ENCODE peak calls at places on chromosomes 5 and 9, in seven cellular contexts. One of them, this sample, is unnamed.

GRCh38 chr9:70406446-70406862 is 8.0 kb downstream of the KLF9 start:
- DNase-seq in activated T-helper 1 cell treated with anti-CD3 and anti-CD28 coated beads, Interleukin-2, amount 50 U/mL, for 16 hours: no peak
- DNase-seq in AG09319: no peak
- DNase-seq in GM04504: no peak
- DNase-seq in GM12865: peak; percentile 14
- DNase-seq in GM20000: peak; percentile 57
- DNase-seq in esophagus squamous epithelium: no peak
- DNase-seq in this sample: no peak

GRCh38 chr9:38035873-38036272 is 33.2 kb downstream of the SHB start:
- DNase-seq in GM20000: no peak
- DNase-seq in GM12865: no peak
- DNase-seq in AG09319: no peak
- DNase-seq in esophagus squamous epithelium: no peak
- DNase-seq in activated T-helper 1 cell treated with anti-CD3 and anti-CD28 coated beads, Interleukin-2, amount 50 U/mL, for 16 hours: no peak
- DNase-seq in GM04504: no peak
- DNase-seq in this sample: peak; percentile 44

GRCh38 chr5:146862641-146863040 is 15.9 kb downstream of the PPP2R2B start:
- DNase-seq in AG09319: no peak
- DNase-seq in GM20000: no peak
- DNase-seq in GM12865: no peak
- DNase-seq in esophagus squamous epithelium: no peak
- DNase-seq in GM04504: no peak
- DNase-seq in activated T-helper 1 cell treated with anti-CD3 and anti-CD28 coated beads, Interleukin-2, amount 50 U/mL, for 16 hours: no peak
- DNase-seq in this sample: no peak

GRCh38 chr9:109856785-109857184 is 76.8 kb downstream of the PALM2AKAP2 start:
- DNase-seq in GM12865: no peak
- DNase-seq in AG09319: no peak
- DNase-seq in GM04504: no peak
- DNase-seq in esophagus squamous epithelium: no peak
- DNase-seq in activated T-helper 1 cell treated with anti-CD3 and anti-CD28 coated beads, Interleukin-2, amount 50 U/mL, for 16 hours: no peak
- DNase-seq in GM20000: no peak
- DNase-seq in this sample: no peak

GRCh38 chr5:108003178-108003577 is 332.4 kb upstream of the EFNA5 start:
- DNase-seq in esophagus squamous epithelium: no peak
- DNase-seq in AG09319: no peak
- DNase-seq in GM04504: peak; percentile 24
- DNase-seq in activated T-helper 1 cell treated with anti-CD3 and anti-CD28 coated beads, Interleukin-2, amount 50 U/mL, for 16 hours: no peak
- DNase-seq in GM20000: peak; percentile 55
- DNase-seq in GM12865: peak; percentile 72
- DNase-seq in this sample: peak; percentile 15

GRCh38 chr9:6187272-6187671 is 28.3 kb upstream of the IL33 start:
- DNase-seq in GM20000: no peak
- DNase-seq in GM04504: no peak
- DNase-seq in GM12865: no peak
- DNase-seq in AG09319: no peak
- DNase-seq in activated T-helper 1 cell treated with anti-CD3 and anti-CD28 coated beads, Interleukin-2, amount 50 U/mL, for 16 hours: no peak
- DNase-seq in esophagus squamous epithelium: no peak
- DNase-seq in this sample: no peak

GRCh38 chr9:125631391-125632085 is 75.5 kb downstream of the MAPKAP1 start:
- DNase-seq in activated T-helper 1 cell treated with anti-CD3 and anti-CD28 coated beads, Interleukin-2, amount 50 U/mL, for 16 hours: no peak
- DNase-seq in GM20000: peak; percentile 72
- DNase-seq in GM04504: no peak
- DNase-seq in GM12865: peak; percentile 77
- DNase-seq in AG09319: no peak
- DNase-seq in esophagus squamous epithelium: no peak
- DNase-seq in this sample: no peak

GRCh38 chr5:74801941-74802340 is 34.9 kb downstream of the NSA2 start:
- DNase-seq in GM04504: no peak
- DNase-seq in GM20000: no peak
- DNase-seq in esophagus squamous epithelium: no peak
- DNase-seq in GM12865: no peak
- DNase-seq in activated T-helper 1 cell treated with anti-CD3 and anti-CD28 coated beads, Interleukin-2, amount 50 U/mL, for 16 hours: no peak
- DNase-seq in AG09319: no peak
- DNase-seq in this sample: no peak

GRCh38 chr9:130931508-130932150 is 7.4 kb downstream of the FIBCD1 start:
- DNase-seq in AG09319: no peak
- DNase-seq in esophagus squamous epithelium: no peak
- DNase-seq in GM20000: peak; percentile 81
- DNase-seq in activated T-helper 1 cell treated with anti-CD3 and anti-CD28 coated beads, Interleukin-2, amount 50 U/mL, for 16 hours: no peak
- DNase-seq in GM12865: peak; percentile 86
- DNase-seq in GM04504: no peak
- DNase-seq in this sample: no peak

GRCh38 chr9:127148014-127148413 is 25.6 kb upstream of the ANGPTL2 start:
- DNase-seq in activated T-helper 1 cell treated with anti-CD3 and anti-CD28 coated beads, Interleukin-2, amount 50 U/mL, for 16 hours: no peak
- DNase-seq in AG09319: no peak
- DNase-seq in esophagus squamous epithelium: no peak
- DNase-seq in GM12865: no peak
- DNase-seq in GM20000: no peak
- DNase-seq in GM04504: no peak
- DNase-seq in this sample: no peak

GRCh38 chr9:82560457-82560904 is 502.5 kb downstream of the RASEF start:
- DNase-seq in esophagus squamous epithelium: no peak
- DNase-seq in GM04504: no peak
- DNase-seq in GM20000: no peak
- DNase-seq in activated T-helper 1 cell treated with anti-CD3 and anti-CD28 coated beads, Interleukin-2, amount 50 U/mL, for 16 hours: no peak
- DNase-seq in AG09319: no peak
- DNase-seq in GM12865: no peak
- DNase-seq in this sample: no peak

GRCh38 chr9:23825700-23826099 is 340 bp downstream of the ELAVL2 start:
- DNase-seq in GM04504: no peak
- DNase-seq in GM20000: no peak
- DNase-seq in GM12865: no peak
- DNase-seq in esophagus squamous epithelium: no peak
- DNase-seq in activated T-helper 1 cell treated with anti-CD3 and anti-CD28 coated beads, Interleukin-2, amount 50 U/mL, for 16 hours: no peak
- DNase-seq in AG09319: no peak
- DNase-seq in this sample: no peak

GRCh38 chr5:1002836-1003235 is 5.8 kb upstream of the NKD2 start:
- DNase-seq in activated T-helper 1 cell treated with anti-CD3 and anti-CD28 coated beads, Interleukin-2, amount 50 U/mL, for 16 hours: no peak
- DNase-seq in GM20000: no peak
- DNase-seq in AG09319: no peak
- DNase-seq in GM04504: no peak
- DNase-seq in GM12865: no peak
- DNase-seq in esophagus squamous epithelium: no peak
- DNase-seq in this sample: no peak

GRCh38 chr9:36881316-36882116 is 152.6 kb downstream of the PAX5 start:
- DNase-seq in AG09319: no peak
- DNase-seq in esophagus squamous epithelium: no peak
- DNase-seq in GM20000: no peak
- DNase-seq in GM12865: no peak
- DNase-seq in GM04504: no peak
- DNase-seq in activated T-helper 1 cell treated with anti-CD3 and anti-CD28 coated beads, Interleukin-2, amount 50 U/mL, for 16 hours: no peak
- DNase-seq in this sample: no peak

GRCh38 chr9:98411981-98412561 is 156.6 kb upstream of the TBC1D2 start:
- DNase-seq in GM04504: no peak
- DNase-seq in AG09319: no peak
- DNase-seq in GM12865: no peak
- DNase-seq in esophagus squamous epithelium: no peak
- DNase-seq in activated T-helper 1 cell treated with anti-CD3 and anti-CD28 coated beads, Interleukin-2, amount 50 U/mL, for 16 hours: no peak
- DNase-seq in GM20000: no peak
- DNase-seq in this sample: no peak

GRCh38 chr5:144028058-144028457 is 142.4 kb downstream of the YIPF5 start:
- DNase-seq in GM20000: no peak
- DNase-seq in activated T-helper 1 cell treated with anti-CD3 and anti-CD28 coated beads, Interleukin-2, amount 50 U/mL, for 16 hours: no peak
- DNase-seq in esophagus squamous epithelium: no peak
- DNase-seq in GM12865: no peak
- DNase-seq in GM04504: peak; percentile 62
- DNase-seq in AG09319: peak; percentile 44
- DNase-seq in this sample: no peak

GRCh38 chr9:117462926-117463325 is 48.1 kb upstream of the ASTN2 start:
- DNase-seq in esophagus squamous epithelium: no peak
- DNase-seq in GM20000: no peak
- DNase-seq in GM12865: no peak
- DNase-seq in AG09319: no peak
- DNase-seq in activated T-helper 1 cell treated with anti-CD3 and anti-CD28 coated beads, Interleukin-2, amount 50 U/mL, for 16 hours: no peak
- DNase-seq in GM04504: no peak
- DNase-seq in this sample: no peak

GRCh38 chr5:103894882-103895281 is 332.3 kb upstream of the NUDT12 start:
- DNase-seq in AG09319: no peak
- DNase-seq in GM04504: peak; percentile 32
- DNase-seq in activated T-helper 1 cell treated with anti-CD3 and anti-CD28 coated beads, Interleukin-2, amount 50 U/mL, for 16 hours: no peak
- DNase-seq in GM20000: no peak
- DNase-seq in esophagus squamous epithelium: no peak
- DNase-seq in GM12865: no peak
- DNase-seq in this sample: no peak

GRCh38 chr9:71119746-71120145 is 1.7 kb downstream of the TRPM3 start:
- DNase-seq in esophagus squamous epithelium: no peak
- DNase-seq in activated T-helper 1 cell treated with anti-CD3 and anti-CD28 coated beads, Interleukin-2, amount 50 U/mL, for 16 hours: no peak
- DNase-seq in GM12865: no peak
- DNase-seq in GM20000: no peak
- DNase-seq in GM04504: no peak
- DNase-seq in AG09319: no peak
- DNase-seq in this sample: no peak

GRCh38 chr5:176559683-176560082 is 10.5 kb downstream of the CDHR2 start:
- DNase-seq in AG09319: no peak
- DNase-seq in GM04504: no peak
- DNase-seq in GM12865: peak; percentile 27
- DNase-seq in activated T-helper 1 cell treated with anti-CD3 and anti-CD28 coated beads, Interleukin-2, amount 50 U/mL, for 16 hours: no peak
- DNase-seq in esophagus squamous epithelium: no peak
- DNase-seq in GM20000: no peak
- DNase-seq in this sample: no peak

GRCh38 chr5:102313907-102314306 is 17.8 kb upstream of the SLCO4C1 start:
- DNase-seq in GM12865: no peak
- DNase-seq in AG09319: no peak
- DNase-seq in GM04504: no peak
- DNase-seq in GM20000: no peak
- DNase-seq in esophagus squamous epithelium: no peak
- DNase-seq in activated T-helper 1 cell treated with anti-CD3 and anti-CD28 coated beads, Interleukin-2, amount 50 U/mL, for 16 hours: no peak
- DNase-seq in this sample: no peak

GRCh38 chr5:59039003-59039295 is 456.1 kb downstream of the RAB3C start:
- DNase-seq in GM12865: no peak
- DNase-seq in GM04504: no peak
- DNase-seq in GM20000: no peak
- DNase-seq in AG09319: no peak
- DNase-seq in esophagus squamous epithelium: no peak
- DNase-seq in activated T-helper 1 cell treated with anti-CD3 and anti-CD28 coated beads, Interleukin-2, amount 50 U/mL, for 16 hours: no peak
- DNase-seq in this sample: no peak

GRCh38 chr5:42583322-42583721 is 160.1 kb downstream of the GHR start:
- DNase-seq in activated T-helper 1 cell treated with anti-CD3 and anti-CD28 coated beads, Interleukin-2, amount 50 U/mL, for 16 hours: no peak
- DNase-seq in GM12865: peak; percentile 64
- DNase-seq in esophagus squamous epithelium: no peak
- DNase-seq in GM04504: peak; percentile 28
- DNase-seq in AG09319: peak; percentile 14
- DNase-seq in GM20000: peak; percentile 61
- DNase-seq in this sample: peak; percentile 11

GRCh38 chr9:108040783-108041182 is 551.2 kb upstream of the KLF4 start:
- DNase-seq in GM04504: no peak
- DNase-seq in AG09319: no peak
- DNase-seq in esophagus squamous epithelium: no peak
- DNase-seq in GM12865: no peak
- DNase-seq in GM20000: no peak
- DNase-seq in activated T-helper 1 cell treated with anti-CD3 and anti-CD28 coated beads, Interleukin-2, amount 50 U/mL, for 16 hours: no peak
- DNase-seq in this sample: no peak

GRCh38 chr5:178483620-178484019 is 106.6 kb downstream of the COL23A1 start:
- DNase-seq in GM12865: peak; percentile 10
- DNase-seq in esophagus squamous epithelium: no peak
- DNase-seq in activated T-helper 1 cell treated with anti-CD3 and anti-CD28 coated beads, Interleukin-2, amount 50 U/mL, for 16 hours: peak; percentile 6
- DNase-seq in GM20000: no peak
- DNase-seq in AG09319: no peak
- DNase-seq in GM04504: no peak
- DNase-seq in this sample: no peak

GRCh38 chr5:136356747-136357469 is 8.4 kb downstream of the TRPC7 start:
- DNase-seq in esophagus squamous epithelium: no peak
- DNase-seq in GM20000: no peak
- DNase-seq in AG09319: no peak
- DNase-seq in GM04504: no peak
- DNase-seq in GM12865: no peak
- DNase-seq in activated T-helper 1 cell treated with anti-CD3 and anti-CD28 coated beads, Interleukin-2, amount 50 U/mL, for 16 hours: no peak
- DNase-seq in this sample: no peak

GRCh38 chr9:108838017-108838416 is 17.8 kb downstream of the ACTL7B start:
- DNase-seq in esophagus squamous epithelium: no peak
- DNase-seq in activated T-helper 1 cell treated with anti-CD3 and anti-CD28 coated beads, Interleukin-2, amount 50 U/mL, for 16 hours: no peak
- DNase-seq in GM12865: no peak
- DNase-seq in AG09319: no peak
- DNase-seq in GM20000: no peak
- DNase-seq in GM04504: no peak
- DNase-seq in this sample: no peak

GRCh38 chr5:40210705-40211104 is 469.0 kb upstream of the PTGER4 start:
- DNase-seq in activated T-helper 1 cell treated with anti-CD3 and anti-CD28 coated beads, Interleukin-2, amount 50 U/mL, for 16 hours: no peak
- DNase-seq in GM12865: no peak
- DNase-seq in esophagus squamous epithelium: no peak
- DNase-seq in GM04504: no peak
- DNase-seq in AG09319: no peak
- DNase-seq in GM20000: no peak
- DNase-seq in this sample: no peak

GRCh38 chr5:110757118-110757729 is 18.4 kb downstream of the SLC25A46 start:
- DNase-seq in esophagus squamous epithelium: no peak
- DNase-seq in AG09319: no peak
- DNase-seq in GM20000: no peak
- DNase-seq in activated T-helper 1 cell treated with anti-CD3 and anti-CD28 coated beads, Interleukin-2, amount 50 U/mL, for 16 hours: no peak
- DNase-seq in GM12865: peak; percentile 73
- DNase-seq in GM04504: peak; percentile 25
- DNase-seq in this sample: no peak